ENCODE peak calls at places on chromosome 14, in four cellular contexts. One of them, this sample, is unnamed.

GRCh38 chr14:85617799-85618198 is 87.9 kb downstream of the FLRT2 start:
- DNase-seq in NCI-H1105: no peak
- DNase-seq in stimulated activated CD8-positive, alpha-beta memory T cell treated with anti-CD3 and anti-CD28 coated beads, Interleukin-12 subunit alpha, Interleukin-12 subunit beta, amount 100 ng/mL, for 4 hours: no peak
- DNase-seq in neuronal stem cell: no peak
- DNase-seq in this sample: no peak

GRCh38 chr14:97177016-97177415 is 379.8 kb downstream of the VRK1 start:
- DNase-seq in NCI-H1105: no peak
- DNase-seq in stimulated activated CD8-positive, alpha-beta memory T cell treated with anti-CD3 and anti-CD28 coated beads, Interleukin-12 subunit alpha, Interleukin-12 subunit beta, amount 100 ng/mL, for 4 hours: no peak
- DNase-seq in neuronal stem cell: no peak
- DNase-seq in this sample: no peak

GRCh38 chr14:65286443-65286842 is 126.1 kb upstream of the FUT8 start:
- DNase-seq in NCI-H1105: no peak
- DNase-seq in stimulated activated CD8-positive, alpha-beta memory T cell treated with anti-CD3 and anti-CD28 coated beads, Interleukin-12 subunit alpha, Interleukin-12 subunit beta, amount 100 ng/mL, for 4 hours: no peak
- DNase-seq in neuronal stem cell: no peak
- DNase-seq in this sample: peak

GRCh38 chr14:103031566-103031911 is 25.8 kb downstream of the CDC42BPB start:
- DNase-seq in NCI-H1105: no peak
- DNase-seq in stimulated activated CD8-positive, alpha-beta memory T cell treated with anti-CD3 and anti-CD28 coated beads, Interleukin-12 subunit alpha, Interleukin-12 subunit beta, amount 100 ng/mL, for 4 hours: no peak
- DNase-seq in neuronal stem cell: no peak
- DNase-seq in this sample: no peak

GRCh38 chr14:62468946-62469345 is 576.3 kb downstream of the KCNH5 start:
- DNase-seq in NCI-H1105: no peak
- DNase-seq in stimulated activated CD8-positive, alpha-beta memory T cell treated with anti-CD3 and anti-CD28 coated beads, Interleukin-12 subunit alpha, Interleukin-12 subunit beta, amount 100 ng/mL, for 4 hours: no peak
- DNase-seq in neuronal stem cell: no peak
- DNase-seq in this sample: no peak

GRCh38 chr14:94548131-94548998 is 12.9 kb upstream of the SERPINA4 start:
- DNase-seq in NCI-H1105: no peak
- DNase-seq in stimulated activated CD8-positive, alpha-beta memory T cell treated with anti-CD3 and anti-CD28 coated beads, Interleukin-12 subunit alpha, Interleukin-12 subunit beta, amount 100 ng/mL, for 4 hours: no peak
- DNase-seq in neuronal stem cell: no peak
- DNase-seq in this sample: no peak

GRCh38 chr14:74733241-74733640 is 20.3 kb downstream of the FCF1 start:
- DNase-seq in NCI-H1105: no peak
- DNase-seq in stimulated activated CD8-positive, alpha-beta memory T cell treated with anti-CD3 and anti-CD28 coated beads, Interleukin-12 subunit alpha, Interleukin-12 subunit beta, amount 100 ng/mL, for 4 hours: no peak
- DNase-seq in neuronal stem cell: no peak
- DNase-seq in this sample: no peak

GRCh38 chr14:30345511-30345910 is 213.4 kb upstream of the G2E3 start:
- DNase-seq in NCI-H1105: no peak
- DNase-seq in stimulated activated CD8-positive, alpha-beta memory T cell treated with anti-CD3 and anti-CD28 coated beads, Interleukin-12 subunit alpha, Interleukin-12 subunit beta, amount 100 ng/mL, for 4 hours: no peak
- DNase-seq in neuronal stem cell: no peak
- DNase-seq in this sample: no peak

GRCh38 chr14:100867631-100868315 is 35.7 kb downstream of the RTL1 start:
- DNase-seq in NCI-H1105: no peak
- DNase-seq in stimulated activated CD8-positive, alpha-beta memory T cell treated with anti-CD3 and anti-CD28 coated beads, Interleukin-12 subunit alpha, Interleukin-12 subunit beta, amount 100 ng/mL, for 4 hours: no peak
- DNase-seq in neuronal stem cell: no peak
- DNase-seq in this sample: no peak

GRCh38 chr14:50762931-50763300 is 68.0 kb downstream of the NIN start:
- DNase-seq in NCI-H1105: no peak
- DNase-seq in stimulated activated CD8-positive, alpha-beta memory T cell treated with anti-CD3 and anti-CD28 coated beads, Interleukin-12 subunit alpha, Interleukin-12 subunit beta, amount 100 ng/mL, for 4 hours: no peak
- DNase-seq in neuronal stem cell: no peak
- DNase-seq in this sample: no peak

GRCh38 chr14:91231446-91231845 is 13.1 kb downstream of the GPR68 start:
- DNase-seq in NCI-H1105: no peak
- DNase-seq in stimulated activated CD8-positive, alpha-beta memory T cell treated with anti-CD3 and anti-CD28 coated beads, Interleukin-12 subunit alpha, Interleukin-12 subunit beta, amount 100 ng/mL, for 4 hours: no peak
- DNase-seq in neuronal stem cell: no peak
- DNase-seq in this sample: no peak

This sample was measured in stimulated activated effector memory CD8-positive, alpha-beta T cell treated with anti-CD3 and anti-CD28 coated beads, Interleukin-12 subunit alpha, Interleukin-12 subunit beta, amount 100 ng/mL, for 72 hours.